ENCODE peak calls at places on chromosomes 16 and 17, in ten cellular contexts. Y, D, W, I, B, Q, H, V, E and M are unnamed samples.

GRCh38 chr16:72569677-72570076 is 397.7 kb upstream of the PMFBP1 start:
- DNase-seq in Q (no peak), D (no peak), V (no peak), H (no peak), E (no peak), W (no peak), Y (no peak), I (no peak), B (no peak), M (no peak)

GRCh38 chr17:81833160-81833920 is at the start of gene MCRIP1:
- DNase-seq in W (peak; percentile 79), V (peak; percentile 96), D (peak; percentile 47), H (peak; percentile 84), B (peak; percentile 89), Y (peak; percentile 90), E (peak; percentile 98), I (peak; percentile 98), Q (peak; percentile 14), M (peak; percentile 98)

GRCh38 chr17:33381201-33381600 is 88.1 kb upstream of the ASIC2 start:
- DNase-seq in I (no peak), Q (no peak), B (no peak), H (no peak), E (no peak), D (no peak), Y (no peak), W (no peak), V (no peak), M (no peak)

GRCh38 chr16:47492428-47493357 is 31.6 kb downstream of the PHKB start:
- DNase-seq in W (no peak), B (no peak), D (peak; percentile 48), Y (peak; percentile 59), V (no peak), Q (no peak), H (no peak), I (no peak), E (peak; percentile 30), M (no peak)

GRCh38 chr17:61695779-61696337 is 104.8 kb upstream of the NACA2 start:
- DNase-seq in Q (no peak), I (no peak), E (no peak), D (no peak), H (no peak), V (no peak), W (no peak), Y (no peak), B (no peak), M (no peak)

GRCh38 chr17:65483438-65483837 is 78.0 kb downstream of the AXIN2 start:
- DNase-seq in V (no peak), I (no peak), E (no peak), H (no peak), W (no peak), D (no peak), B (no peak), Q (no peak), Y (no peak), M (no peak)

GRCh38 chr17:11330871-11331270 is 89.9 kb downstream of the SHISA6 start:
- DNase-seq in B (no peak), Q (no peak), I (no peak), W (no peak), E (no peak), H (no peak), Y (no peak), D (no peak), V (no peak), M (no peak)

GRCh38 chr17:50183439-50184001 is 17.7 kb downstream of the SGCA start:
- DNase-seq in V (no peak), E (no peak), Y (peak; percentile 55), I (no peak), D (peak; percentile 57), W (no peak), B (no peak), Q (no peak), H (no peak), M (no peak)

GRCh38 chr17:35621768-35622167 is 34.6 kb downstream of the AP2B1 start:
- DNase-seq in D (no peak), V (no peak), E (no peak), Y (no peak), W (no peak), H (no peak), Q (no peak), B (no peak), I (no peak), M (no peak)

GRCh38 chr17:9956474-9957131 is 51.5 kb upstream of the RCVRN start:
- DNase-seq in E (no peak), I (no peak), H (no peak), V (no peak), D (no peak), B (no peak), Q (no peak), Y (no peak), W (no peak), M (no peak)

GRCh38 chr17:29616300-29617048 is 6.2 kb downstream of the CORO6 start:
- DNase-seq in B (no peak), Y (no peak), D (no peak), Q (no peak), E (peak; percentile 45), I (peak; percentile 46), W (no peak), H (no peak), V (no peak), M (peak; percentile 77)

GRCh38 chr16:80023865-80024264 is 423.3 kb upstream of the MAF start:
- DNase-seq in D (no peak), H (no peak), B (peak; percentile 11), V (no peak), E (no peak), Y (no peak), I (no peak), W (no peak), Q (no peak), M (no peak)

GRCh38 chr16:3143189-3143588 is 8.4 kb downstream of the ZNF213 start:
- DNase-seq in D (no peak), Y (no peak), Q (no peak), V (no peak), W (no peak), I (no peak), B (no peak), E (no peak), H (no peak), M (no peak)

GRCh38 chr17:22694362-22695227 is 1002.3 kb downstream of the KCNJ18 start:
- DNase-seq in Q (no peak), D (no peak), V (no peak), I (peak; percentile 7), W (no peak), B (no peak), E (no peak), Y (no peak), H (no peak), M (peak; percentile 42)

GRCh38 chr17:77837917-77838316 is 120.6 kb upstream of the TNRC6C start:
- DNase-seq in H (no peak), V (no peak), D (no peak), I (no peak), Y (no peak), B (no peak), W (no peak), Q (no peak), E (no peak), M (no peak)

GRCh38 chr17:15981646-15982580 is 17.6 kb downstream of the ZSWIM7 start:
- DNase-seq in D (no peak), I (no peak), W (no peak), Q (no peak), B (no peak), V (no peak), H (no peak), Y (peak; percentile 59), E (no peak), M (no peak)

GRCh38 chr17:66963521-66964082 is 905 bp upstream of the CACNG4 start:
- DNase-seq in Q (no peak), H (no peak), E (no peak), Y (no peak), V (no peak), I (no peak), B (no peak), W (no peak), D (no peak), M (no peak)

GRCh38 chr16:80580109-80580832 is 39.5 kb downstream of the DYNLRB2 start:
- DNase-seq in D (no peak), I (peak; percentile 86), V (no peak), Q (no peak), E (peak; percentile 76), W (no peak), B (peak; percentile 49), H (no peak), Y (peak; percentile 24), M (no peak)

GRCh38 chr16:67013823-67014640 is 14.9 kb upstream of the CBFB start:
- DNase-seq in W (peak; percentile 40), Q (no peak), I (peak; percentile 88), V (peak; percentile 81), Y (peak; percentile 68), H (no peak), B (peak; percentile 17), E (peak; percentile 90), D (no peak), M (no peak)

GRCh38 chr17:57662644-57663308 is 82.3 kb downstream of the CCDC182 start:
- DNase-seq in Q (peak; percentile 73), V (peak; percentile 98), W (peak; percentile 92), D (no peak), I (peak; percentile 66), B (peak; percentile 99), H (peak; percentile 91), E (peak; percentile 60), Y (peak; percentile 97), M (peak; percentile 99)

GRCh38 chr17:7930841-7931631 is 710 bp downstream of the TRAPPC1 start:
- DNase-seq in D (no peak), Y (no peak), E (no peak), B (no peak), V (no peak), Q (no peak), H (no peak), W (no peak), I (peak; percentile 30), M (no peak)

GRCh38 chr16:9186061-9186460 is 94.6 kb downstream of the HAPSTR1 start:
- DNase-seq in V (no peak), H (no peak), E (no peak), Q (no peak), Y (no peak), B (no peak), I (no peak), W (no peak), D (no peak), M (no peak)

GRCh38 chr16:3607634-3608033 is 3.8 kb downstream of the SLX4 start:
- DNase-seq in H (no peak), I (no peak), E (no peak), Q (no peak), Y (no peak), V (no peak), W (no peak), D (no peak), B (no peak), M (no peak)

GRCh38 chr16:78574571-78574970 is 475.1 kb downstream of the WWOX start:
- DNase-seq in V (no peak), H (no peak), B (no peak), I (no peak), Y (no peak), E (no peak), Q (no peak), D (no peak), W (no peak), M (no peak)

GRCh38 chr17:42554250-42555121 is 1.8 kb downstream of the HSD17B1 start:
- DNase-seq in I (peak; percentile 85), E (peak; percentile 89), D (no peak), Y (peak; percentile 68), Q (peak; percentile 11), V (peak; percentile 85), B (peak; percentile 53), H (peak; percentile 32), W (no peak), M (peak; percentile 88)

GRCh38 chr17:72419866-72420774 is 299.3 kb downstream of the SOX9 start:
- DNase-seq in E (no peak), B (no peak), D (no peak), V (no peak), H (peak; percentile 74), Q (no peak), I (no peak), Y (no peak), W (no peak), M (no peak)